ENCODE peak calls at places on chromosomes 7 and 10, in four cellular contexts. U is effector memory CD4-positive, alpha-beta T cell; K is adipocyte; X is aorta. D is an unnamed sample.

GRCh38 chr10:131387018-131387529 is 75.6 kb upstream of the TCERG1L start:
- DNase-seq in U (no peak), K (no peak), X (no peak), D (no peak)

GRCh38 chr10:128077155-128077875 is 48.9 kb downstream of the MKI67 start:
- DNase-seq in K (no peak), X (peak; percentile 57), U (no peak), D (no peak)

GRCh38 chr10:49324711-49325110 is 25.7 kb downstream of the C10orf71 start:
- DNase-seq in U (no peak), X (no peak), K (no peak), D (no peak)

GRCh38 chr10:106661133-106661766 is 503.3 kb downstream of the SORCS1 start:
- DNase-seq in K (no peak), U (no peak), X (no peak), D (no peak)

GRCh38 chr7:33459340-33459751 is 330.0 kb downstream of the BBS9 start:
- DNase-seq in U (no peak), K (peak; percentile 67), X (no peak), D (no peak)

GRCh38 chr10:115957010-115957395 is 316.0 kb downstream of the GFRA1 start:
- DNase-seq in U (no peak), K (peak; percentile 29), X (no peak), D (no peak)

GRCh38 chr7:5692845-5693278 is 88.6 kb downstream of the RNF216 start:
- DNase-seq in X (no peak), U (no peak), K (peak; percentile 80), D (no peak)

GRCh38 chr10:120394446-120394845 is 62.6 kb upstream of the PLPP4 start:
- DNase-seq in U (no peak), X (no peak), K (no peak), D (no peak)

GRCh38 chr10:86955501-86956194 is 1.8 kb downstream of the MMRN2 start:
- DNase-seq in U (no peak), X (peak; percentile 68), K (no peak), D (peak; percentile 26)

GRCh38 chr10:92405006-92405924 is 114.3 kb downstream of the MARCHF5 start:
- DNase-seq in K (no peak), U (no peak), X (no peak), D (no peak)

GRCh38 chr7:16422100-16422430 is 727 bp upstream of the CRPPA start:
- DNase-seq in K (peak; percentile 53), U (no peak), X (no peak), D (no peak)

GRCh38 chr10:31041011-31041410 is 9.3 kb upstream of the ZNF438 start:
- DNase-seq in U (no peak), K (no peak), X (no peak), D (no peak)

GRCh38 chr10:116146374-116146773 is 126.6 kb downstream of the GFRA1 start:
- DNase-seq in X (no peak), K (no peak), U (no peak), D (no peak)

GRCh38 chr10:93224005-93224779 is 150.5 kb downstream of the CYP26A1 start:
- DNase-seq in K (no peak), U (no peak), X (no peak), D (no peak)

GRCh38 chr10:92970301-92971070 is 90.1 kb upstream of the CYP26C1 start:
- DNase-seq in K (no peak), U (no peak), X (no peak), D (no peak)

GRCh38 chr10:49408437-49409306 is 12.8 kb upstream of the DRGX start:
- DNase-seq in K (no peak), U (no peak), X (no peak), D (no peak)

GRCh38 chr7:109763611-109764010 is 1193.9 kb downstream of the DNAJB9 start:
- DNase-seq in X (no peak), K (no peak), U (no peak), D (no peak)

GRCh38 chr10:48542471-48543210 is 62.2 kb downstream of the ARHGAP22 start:
- DNase-seq in K (no peak), U (no peak), X (no peak), D (peak; percentile 33)

GRCh38 chr7:47389171-47389922 is 192.6 kb downstream of the TNS3 start:
- DNase-seq in U (no peak), K (no peak), X (peak; percentile 59), D (no peak)

GRCh38 chr10:62046522-62047239 is 145.2 kb downstream of the ARID5B start:
- DNase-seq in X (no peak), U (no peak), K (peak; percentile 55), D (no peak)

GRCh38 chr10:79347226-79347893 is at the start of gene PPIF:
- DNase-seq in U (peak; percentile 88), X (peak; percentile 99), K (peak; percentile 98), D (peak; percentile 93)

GRCh38 chr10:117537436-117537903 is 5.1 kb upstream of the EMX2 start:
- DNase-seq in U (no peak), X (no peak), K (peak; percentile 41), D (no peak)

GRCh38 chr7:158609313-158609974 is 21.8 kb upstream of the PTPRN2 start:
- DNase-seq in X (no peak), K (no peak), U (no peak), D (no peak)

GRCh38 chr10:99798031-99798430 is 15.6 kb downstream of the ABCC2 start:
- DNase-seq in X (no peak), U (no peak), K (no peak), D (no peak)

GRCh38 chr10:69270990-69271389 is 7.3 kb upstream of the HK1 start:
- DNase-seq in K (no peak), X (no peak), U (no peak), D (no peak)

GRCh38 chr7:143263266-143264195 is at the start of gene GSTK1:
- DNase-seq in U (peak; percentile 63), K (peak; percentile 86), X (peak; percentile 94), D (peak; percentile 75)

GRCh38 chr10:113273877-113274829 is 278.7 kb upstream of the HABP2 start:
- DNase-seq in X (no peak), K (peak; percentile 87), U (no peak), D (no peak)

GRCh38 chr7:2932761-2933251 is 88.7 kb upstream of the GNA12 start:
- DNase-seq in K (no peak), X (peak; percentile 67), U (no peak), D (peak; percentile 64)

GRCh38 chr7:15558747-15559146 is 3.1 kb downstream of the AGMO start:
- DNase-seq in X (no peak), K (peak; percentile 47), U (no peak), D (no peak)

GRCh38 chr7:91280180-91280579 is 15.9 kb downstream of the FZD1 start:
- DNase-seq in X (no peak), K (no peak), U (no peak), D (no peak)

GRCh38 chr10:111148025-111148424 is 71.2 kb downstream of the ADRA2A start:
- DNase-seq in K (no peak), U (no peak), X (no peak), D (no peak)

DNA sequence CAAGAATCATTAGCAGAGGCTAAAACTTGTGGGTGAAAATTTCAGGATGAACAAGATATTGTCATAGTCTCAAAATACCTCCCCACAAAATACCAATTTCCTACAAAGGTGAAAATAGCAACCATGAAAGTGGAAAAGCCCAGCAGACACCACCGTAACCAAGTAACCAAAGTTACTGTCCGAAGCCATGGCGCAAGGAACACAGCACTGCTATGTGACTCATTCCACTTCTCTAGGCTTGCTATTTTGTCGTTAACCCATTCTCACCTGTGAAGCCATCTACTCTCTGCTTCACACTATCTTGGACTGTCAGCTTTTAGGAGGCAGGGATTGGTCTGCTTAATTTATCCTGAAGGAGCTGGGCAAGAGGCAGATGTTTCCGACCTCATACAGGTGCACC is 113.8 kb upstream of the CACUL1 start:
- DNase-seq in X (no peak), K (no peak), U (no peak), D (no peak)
- H3K4me1 ChIP-seq in X (peaks cover 8% of the 10 kb centered on the region), K (peaks cover 30% of the 10 kb centered on the region), U (no peaks in the 10 kb centered on the region), D (peaks cover 31% of the 10 kb centered on the region)

GRCh38 chr7:150403376-150404171 is 24.4 kb downstream of the ZNF775 start:
- DNase-seq in K (no peak), X (no peak), U (no peak), D (no peak)

GRCh38 chr7:150401424-150401790 is 22.3 kb downstream of the ZNF775 start:
- DNase-seq in U (no peak), K (no peak), X (no peak), D (no peak)

GRCh38 chr7:150402671-150403321 is 23.7 kb downstream of the ZNF775 start:
- DNase-seq in X (no peak), U (no peak), K (no peak), D (no peak)

GRCh38 chr7:150400779-150401423 is 21.8 kb downstream of the ZNF775 start:
- DNase-seq in K (no peak), U (no peak), X (no peak), D (no peak)

DNA sequence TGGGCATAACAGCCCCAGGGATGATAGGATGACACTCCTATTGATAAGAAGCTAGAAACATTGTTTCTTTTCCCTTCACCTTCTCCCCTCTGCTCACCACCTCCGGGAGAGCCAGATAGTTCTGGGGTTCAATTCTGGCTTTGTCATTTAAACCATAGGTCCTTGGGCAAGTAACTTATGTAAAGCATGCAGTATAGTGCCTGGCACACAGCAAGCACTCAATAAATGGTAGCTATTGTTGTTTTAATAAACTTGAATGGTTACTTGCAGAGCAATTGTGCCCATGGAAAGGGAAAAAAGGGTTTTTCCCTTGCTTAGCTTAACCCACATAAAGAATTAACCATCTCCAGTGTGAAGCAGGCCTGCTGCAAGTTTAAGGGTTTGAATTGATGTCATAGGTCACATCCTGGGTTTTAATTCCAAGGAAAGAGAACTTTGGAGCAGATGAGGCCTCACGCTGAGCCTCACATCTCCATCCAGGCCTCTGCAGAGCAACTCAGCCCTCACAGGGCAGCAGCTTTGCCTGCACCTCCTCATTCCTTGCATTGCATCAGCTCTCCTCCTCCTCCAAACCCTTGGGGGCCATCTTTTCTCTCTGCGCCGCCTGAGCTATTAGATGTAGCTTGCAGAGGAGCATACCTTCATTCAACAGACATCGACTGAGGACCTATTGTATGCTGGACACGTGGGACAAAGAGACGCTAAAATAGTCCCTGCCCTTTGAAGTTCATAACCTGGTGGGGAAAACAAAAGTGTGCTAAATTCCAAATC is 22.9 kb downstream of the ZNF775 start:
- DNase-seq in X (no peak), K (peak; percentile 28), U (no peak), D (no peak)
- H3K4me1 ChIP-seq in X (no peaks in the 10 kb centered on the region), K (peaks cover 24% of the 10 kb centered on the region), U (peaks cover 17% of the 10 kb centered on the region), D (peaks cover 14% of the 10 kb centered on the region)

GRCh38 chr7:22488643-22489462 is 11.1 kb downstream of the STEAP1B start:
- DNase-seq in X (no peak), K (peak; percentile 89), U (no peak), D (no peak)
- H3K4me1 ChIP-seq in X (no peaks in the 10 kb centered on the region), K (no peaks in the 10 kb centered on the region), U (no peaks in the 10 kb centered on the region), D (no peaks in the 10 kb centered on the region)

DNA sequence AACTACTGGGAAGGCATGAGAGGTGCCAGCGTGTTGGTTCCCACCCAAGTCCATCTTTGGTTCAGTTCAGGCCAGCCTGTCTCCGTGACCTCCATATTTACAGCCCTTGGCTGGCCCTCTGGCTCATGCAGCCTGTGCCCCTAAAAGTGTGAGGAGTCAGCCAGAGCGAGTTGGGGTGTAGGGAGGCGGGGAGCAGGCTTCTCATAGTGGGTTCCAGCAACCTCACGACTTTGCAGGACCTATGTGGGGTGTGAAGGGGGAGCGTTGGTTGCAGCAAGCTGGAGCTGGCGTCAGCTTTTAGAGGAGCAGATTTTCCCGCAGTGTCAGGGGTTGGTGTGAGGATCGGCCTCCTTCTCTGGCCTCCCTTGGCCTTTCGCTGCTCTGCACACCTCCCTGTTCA is 9.8 kb downstream of the TSPAN14 start:
- DNase-seq in U (no peak), K (no peak), X (peak; percentile 35), D (no peak)
- H3K4me1 ChIP-seq in U (peaks cover 99% of the 10 kb centered on the region), K (peaks cover 98% of the 10 kb centered on the region), X (no peaks in the 10 kb centered on the region), D (peaks cover 87% of the 10 kb centered on the region)

D was measured in RWPE2.